ENCODE peak calls at places on chromosomes 2 and 18, in eight cellular contexts. G, L, W, E, N, I, Z and X are unnamed samples.

GRCh38 chr2:10448646-10449480 is 736 bp upstream of the ODC1 start:
- DNase-seq in L (peak), E (peak), N (peak), Z (peak), W (no peak), I (peak), G (peak), X (peak)

GRCh38 chr2:37632310-37632709 is 39.1 kb downstream of the CDC42EP3 start:
- DNase-seq in N (no peak), E (no peak), L (no peak), G (no peak), I (no peak), W (no peak), Z (no peak), X (no peak)

GRCh38 chr2:101124061-101124460 is 27.1 kb downstream of the TBC1D8 start:
- DNase-seq in N (no peak), I (no peak), L (no peak), E (no peak), W (no peak), Z (no peak), G (no peak), X (no peak)

GRCh38 chr2:26245231-26245732 is 543 bp downstream of the HADHB start:
- DNase-seq in I (peak), L (peak), G (no peak), W (no peak), Z (no peak), N (peak), E (no peak), X (no peak)

GRCh38 chr2:20582600-20583221 is 68.2 kb downstream of the HS1BP3 start:
- DNase-seq in N (no peak), W (no peak), E (no peak), Z (no peak), L (no peak), I (no peak), G (no peak), X (no peak)

GRCh38 chr18:57980573-57981348 is 63.3 kb upstream of the NEDD4L start:
- DNase-seq in I (no peak), G (no peak), N (no peak), L (no peak), W (no peak), Z (no peak), E (no peak), X (no peak)

GRCh38 chr2:24919100-24919976 is 699 bp downstream of the ADCY3 start:
- DNase-seq in E (peak), I (peak), G (no peak), N (no peak), L (no peak), W (no peak), Z (no peak), X (no peak)

GRCh38 chr18:61896767-61897166 is 4.0 kb upstream of the RNF152 start:
- DNase-seq in I (peak), G (no peak), Z (no peak), W (no peak), N (no peak), L (no peak), E (no peak), X (peak)

GRCh38 chr2:32355976-32356734 is 668 bp upstream of the BIRC6 start:
- DNase-seq in L (no peak), I (no peak), E (no peak), W (no peak), N (no peak), Z (no peak), G (no peak), X (no peak)

GRCh38 chr2:132037527-132038178 is 124.1 kb downstream of the ANKRD30BL start:
- DNase-seq in N (no peak), E (no peak), W (no peak), I (no peak), L (no peak), G (no peak), Z (peak), X (no peak)

GRCh38 chr2:31996571-31997150 is 14.1 kb downstream of the MEMO1 start:
- DNase-seq in W (no peak), E (no peak), G (no peak), Z (no peak), L (no peak), I (no peak), N (no peak), X (no peak)

GRCh38 chr2:26605969-26606846 is 35.0 kb downstream of the CIB4 start:
- DNase-seq in E (no peak), L (no peak), I (no peak), N (no peak), G (no peak), Z (no peak), W (peak), X (no peak)

GRCh38 chr18:9482790-9483189 is 7.5 kb downstream of the RALBP1 start:
- DNase-seq in I (no peak), Z (no peak), N (no peak), G (no peak), E (no peak), W (no peak), L (no peak), X (no peak)

GRCh38 chr2:14756981-14757657 is 124.6 kb downstream of the LRATD1 start:
- DNase-seq in N (no peak), W (no peak), L (no peak), I (no peak), G (no peak), E (no peak), Z (no peak), X (peak)

GRCh38 chr2:81087646-81088045 is 783.1 kb upstream of the LRRTM1 start:
- DNase-seq in E (no peak), W (no peak), N (no peak), G (no peak), Z (no peak), L (no peak), I (no peak), X (no peak)

GRCh38 chr2:127324635-127325034 is 30.7 kb upstream of the ERCC3 start:
- DNase-seq in E (no peak), G (no peak), W (no peak), I (no peak), N (no peak), L (no peak), Z (no peak), X (no peak)

DNA sequence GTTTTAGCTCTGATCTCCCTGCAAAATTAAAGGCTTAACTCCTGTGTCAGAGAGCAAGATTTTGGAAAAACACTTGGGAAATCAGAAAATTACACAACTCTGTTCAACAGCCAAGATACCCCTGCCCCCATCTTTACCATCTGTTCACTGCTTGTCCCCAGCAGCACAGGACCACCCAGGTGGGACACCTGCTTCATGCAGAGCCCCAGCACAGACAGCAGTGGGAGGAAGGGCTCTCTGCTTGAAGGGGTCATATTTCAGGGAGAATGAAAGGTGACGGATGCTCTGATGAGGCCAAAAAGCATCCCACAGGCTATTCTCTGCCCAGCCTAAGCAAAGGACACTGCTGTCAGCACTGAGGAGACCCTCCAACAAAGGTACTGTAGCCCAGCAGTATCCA is 584.6 kb upstream of the KLHL29 start:
- DNase-seq in G (no peak), L (no peak), W (no peak), Z (no peak), N (no peak), E (no peak), I (no peak), X (no peak)
- TF ChIP-seq POLR2AphosphoS5 in G (no peak), L (no peak), W (no peak), Z (no peak), N (no peak), E (no peak), I (no peak), X (no peak)

GRCh38 chr2:176186024-176186423 is 2.4 kb upstream of the HOXD1 start:
- DNase-seq in N (no peak), W (no peak), G (no peak), Z (no peak), L (no peak), I (no peak), E (no peak), X (peak)

GRCh38 chr2:176187306-176188217 is 906 bp upstream of the HOXD1 start:
- DNase-seq in G (no peak), Z (no peak), N (no peak), I (peak), L (no peak), W (no peak), E (no peak), X (no peak)

GRCh38 chr2:176188969-176189665 is 649 bp downstream of the HOXD1 start:
- DNase-seq in I (peak), W (no peak), E (no peak), L (no peak), G (no peak), Z (no peak), N (no peak), X (no peak)

GRCh38 chr2:176189666-176190641 is 1.5 kb downstream of the HOXD1 start:
- DNase-seq in E (no peak), Z (no peak), N (no peak), L (no peak), G (no peak), W (no peak), I (no peak), X (no peak)

GRCh38 chr2:176188218-176188968 is at the start of gene HOXD1:
- DNase-seq in Z (no peak), W (no peak), L (no peak), G (no peak), N (no peak), I (peak), E (no peak), X (no peak)
- TF ChIP-seq POLR2A in Z (no peak), W (no peak), L (no peak), G (no peak), N (no peak), I (peak), E (no peak), X (no peak)

GRCh38 chr2:125867908-125868307 is 788.0 kb upstream of the GYPC start:
- DNase-seq in Z (no peak), I (no peak), G (no peak), L (no peak), N (no peak), E (no peak), W (no peak), X (no peak)
- TF ChIP-seq POLR2AphosphoS5 in Z (no peak), I (no peak), G (no peak), L (no peak), N (no peak), E (no peak), W (no peak), X (no peak)

DNA sequence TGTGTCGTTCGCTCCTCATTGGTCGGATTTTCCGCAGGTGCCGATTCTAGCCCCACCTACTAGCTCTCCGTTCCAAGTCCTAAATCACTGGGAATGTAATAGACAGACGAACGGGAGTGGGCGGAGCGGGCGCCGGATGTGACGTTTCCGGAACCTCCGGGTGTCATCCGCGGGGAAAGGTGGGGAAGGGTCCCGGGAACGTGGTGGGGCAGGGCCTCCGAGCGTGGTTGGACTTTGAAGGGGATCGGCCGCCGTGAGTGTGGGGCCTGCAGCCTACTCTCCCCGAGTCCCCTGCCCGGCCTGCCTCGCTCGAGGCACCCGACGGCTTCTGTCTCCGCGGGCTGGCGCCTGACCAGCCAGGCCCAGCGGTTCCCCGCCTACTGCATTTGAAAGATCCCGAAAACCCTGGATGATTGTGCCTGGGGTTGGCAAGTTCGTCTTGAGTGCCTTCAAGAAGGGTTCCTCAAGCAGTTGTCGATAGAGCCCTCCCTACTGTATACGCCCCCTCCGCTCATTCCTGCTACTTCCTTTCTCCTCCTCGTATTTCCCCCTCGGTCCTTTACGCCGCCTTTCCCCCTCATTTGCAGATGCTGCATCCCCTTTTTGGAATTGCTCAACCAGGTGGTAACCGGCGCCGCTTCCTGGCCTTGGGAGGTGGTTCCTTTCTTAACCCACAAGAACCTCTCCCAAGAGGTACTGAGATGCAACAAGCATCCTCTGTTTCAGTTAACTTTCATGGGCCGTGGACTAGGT is at the start of gene STAMBP:
- DNase-seq in G (peak), W (peak), Z (peak), L (peak), E (peak), N (peak), I (peak), X (peak)
- TF ChIP-seq POLR2A in G (no peak), W (no peak), Z (peak), L (peak), E (peak), N (no peak), I (peak), X (peak)

GRCh38 chr2:74002515-74003391 is 18.0 kb downstream of the TET3 start:
- DNase-seq in L (no peak), Z (no peak), W (no peak), E (peak), N (peak), I (peak), G (no peak), X (no peak)
- TF ChIP-seq POLR2AphosphoS5 in L (peak), Z (no peak), W (peak), E (no peak), N (peak), I (peak), G (no peak), X (peak)

GRCh38 chr2:53970898-53971681 is at the start of gene PSME4:
- DNase-seq in N (peak), G (peak), Z (peak), I (peak), E (peak), W (no peak), L (no peak), X (peak)
- TF ChIP-seq POLR2A in N (peak), G (peak), Z (peak), I (peak), E (peak), W (peak), L (peak), X (peak)

GRCh38 chr18:44682181-44682870 is 1.6 kb downstream of the SETBP1 start:
- DNase-seq in N (no peak), L (no peak), G (no peak), Z (no peak), E (no peak), I (peak), W (no peak), X (no peak)
- TF ChIP-seq POLR2AphosphoS5 in N (no peak), L (no peak), G (no peak), Z (no peak), E (no peak), I (no peak), W (no peak), X (peak)

DNA sequence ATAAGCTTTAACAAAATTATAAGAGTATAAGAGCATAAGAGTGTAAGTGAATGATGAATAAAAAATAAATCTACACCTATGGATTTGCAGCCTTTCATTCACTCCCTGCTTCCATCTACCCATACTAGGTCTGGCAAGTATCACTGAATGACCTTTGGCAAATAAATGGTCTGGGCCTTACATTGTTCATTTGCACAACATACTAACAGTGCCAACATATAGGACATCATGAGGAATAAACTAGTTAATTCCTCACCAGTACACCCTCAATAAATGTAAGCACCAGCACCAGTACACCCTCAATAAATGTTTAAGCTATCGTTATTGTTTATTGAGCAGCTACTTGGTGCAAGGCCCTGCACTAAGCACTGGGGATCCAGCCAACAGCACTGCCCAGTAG is 26.9 kb downstream of the STAT1 start:
- DNase-seq in E (no peak), Z (no peak), L (no peak), I (no peak), G (no peak), W (no peak), N (no peak), X (no peak)
- TF ChIP-seq POLR2A in E (no peak), Z (no peak), L (no peak), I (no peak), G (no peak), W (no peak), N (no peak), X (no peak)